ENCODE peak calls at places on chromosomes 12 and 14, in seven cellular contexts. V, E, M, W, L, S and I are unnamed samples. For H3K4me1, the result is how much of the 10 kb centered on the place peaks cover.

GRCh38 chr14:93669632-93670031 is 118.7 kb downstream of the PRIMA1 start:
- DNase-seq in V (no peak), E (no peak), M (no peak), W (no peak), L (no peak), S (no peak), I (no peak)

GRCh38 chr12:80186727-80187217 is 87.4 kb downstream of the OTOGL start:
- DNase-seq in V (peak), E (peak), M (peak), W (no peak), L (peak), S (peak), I (no peak)

GRCh38 chr14:68135566-68135965 is 316.0 kb downstream of the RAD51B start:
- DNase-seq in V (no peak), E (no peak), M (no peak), W (no peak), L (no peak), S (no peak), I (no peak)

GRCh38 chr12:52687527-52688385 is 7.5 kb upstream of the KRT1 start:
- DNase-seq in V (no peak), E (peak), M (no peak), W (no peak), L (peak), S (no peak), I (no peak)

GRCh38 chr12:182381-182883 is 31.5 kb downstream of the SLC6A12 start:
- DNase-seq in V (no peak), E (no peak), M (peak), W (peak), L (no peak), S (no peak), I (peak)

GRCh38 chr14:99246536-99247083 is 25.4 kb downstream of the BCL11B start:
- DNase-seq in V (no peak), E (peak), M (no peak), W (no peak), L (no peak), S (no peak), I (no peak)

GRCh38 chr12:8996682-8997405 is 7.5 kb downstream of the KLRG1 start:
- DNase-seq in V (peak), E (no peak), M (peak), W (no peak), L (no peak), S (no peak), I (no peak)

GRCh38 chr12:26787125-26787495 is 45.9 kb downstream of the ITPR2 start:
- DNase-seq in V (peak), E (no peak), M (peak), W (no peak), L (no peak), S (no peak), I (no peak)

GRCh38 chr12:116771651-116772050 is 33.5 kb downstream of the RNFT2 start:
- DNase-seq in V (no peak), E (no peak), M (no peak), W (no peak), L (no peak), S (no peak), I (no peak)

GRCh38 chr12:40227447-40227846 is 2.6 kb downstream of the LRRK2 start:
- DNase-seq in V (no peak), E (no peak), M (no peak), W (no peak), L (no peak), S (no peak), I (no peak)

GRCh38 chr12:44812062-44812461 is 64.1 kb downstream of the NELL2 start:
- DNase-seq in V (no peak), E (peak), M (no peak), W (no peak), L (peak), S (no peak), I (no peak)

GRCh38 chr14:103500148-103500990 is 22.3 kb downstream of the CKB start:
- DNase-seq in V (peak), E (peak), M (peak), W (peak), L (no peak), S (peak), I (peak)

GRCh38 chr12:108333898-108334699 is 5.0 kb downstream of the CMKLR1 start:
- DNase-seq in V (no peak), E (no peak), M (no peak), W (no peak), L (no peak), S (no peak), I (no peak)

GRCh38 chr12:94099191-94099983 is 49.0 kb upstream of the PLXNC1 start:
- DNase-seq in V (no peak), E (no peak), M (peak), W (no peak), L (no peak), S (no peak), I (no peak)

DNA sequence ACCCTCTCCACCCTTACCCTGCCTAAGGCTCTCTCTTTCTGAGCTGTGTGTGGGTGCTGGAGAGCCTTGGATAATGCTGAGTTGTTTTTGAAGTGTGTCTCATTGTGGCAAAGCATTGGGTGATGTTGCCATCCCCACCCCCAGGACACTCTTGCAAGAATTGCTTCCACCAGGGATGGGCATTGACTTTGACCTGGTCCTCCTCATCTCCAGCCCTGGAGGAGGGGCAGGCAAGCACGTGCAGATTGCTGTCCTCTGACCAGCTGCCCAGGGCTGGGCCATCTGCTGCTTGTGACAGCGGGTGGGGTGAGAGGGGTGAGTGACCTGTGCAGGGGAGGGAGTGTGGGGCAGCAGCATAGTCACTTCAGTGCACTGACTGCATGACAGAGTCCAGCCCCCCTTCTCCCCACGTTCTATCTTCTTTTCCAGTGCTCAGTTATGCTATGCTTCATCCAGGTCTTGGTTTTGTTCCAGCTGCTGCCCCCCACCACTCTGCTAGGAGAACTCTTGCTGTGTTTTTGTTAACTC is 26.2 kb downstream of the SUSD6 start:
- DNase-seq in V (peak), E (peak), M (no peak), W (peak), L (no peak), S (no peak), I (peak)
- H3K4me1 ChIP-seq in V (half or more), E (under half), M (under half), W (half or more), L (under half), S (under half), I (under half)

GRCh38 chr14:22841769-22842168 is 5.4 kb downstream of the MMP14 start:
- DNase-seq in V (no peak), E (no peak), M (no peak), W (no peak), L (no peak), S (no peak), I (no peak)
- H3K27ac ChIP-seq in V (no peak), E (peak), M (peak), W (no peak), L (no peak), S (peak), I (no peak)

DNA sequence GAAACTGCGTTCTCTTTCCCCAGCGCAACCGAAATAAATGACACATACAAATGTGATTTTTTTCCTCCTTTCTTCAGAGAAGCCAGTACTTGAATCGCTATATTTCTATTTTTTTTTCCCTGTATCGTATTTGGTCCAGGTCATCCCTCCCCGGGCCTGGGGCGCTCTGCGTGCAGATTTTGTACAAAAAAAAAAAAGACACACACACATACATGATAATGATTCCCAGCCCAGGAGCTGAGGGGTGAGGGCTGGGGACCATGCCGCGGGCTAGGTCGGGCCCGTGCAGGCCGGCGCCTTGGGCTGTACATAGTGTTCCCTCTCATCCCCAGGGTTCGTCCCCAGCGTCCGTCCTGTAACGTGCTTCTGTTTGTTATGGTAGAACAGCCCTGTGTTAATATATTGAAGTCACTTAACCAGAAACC is 3.0 kb downstream of the HOXC9 start:
- DNase-seq in V (no peak), E (no peak), M (no peak), W (no peak), L (no peak), S (no peak), I (no peak)
- H3K4me1 ChIP-seq in V (under half), E (under half), M (under half), W (under half), L (under half), S (under half), I (under half)

GRCh38 chr14:34046799-34047520 is 96.1 kb upstream of the EGLN3 start:
- DNase-seq in V (no peak), E (no peak), M (no peak), W (no peak), L (no peak), S (no peak), I (no peak)

GRCh38 chr14:34044373-34044637 is 93.4 kb upstream of the EGLN3 start:
- DNase-seq in V (no peak), E (no peak), M (no peak), W (no peak), L (no peak), S (no peak), I (no peak)

GRCh38 chr14:34043627-34044372 is 92.9 kb upstream of the EGLN3 start:
- DNase-seq in V (no peak), E (peak), M (no peak), W (no peak), L (peak), S (no peak), I (no peak)

GRCh38 chr14:34041220-34041619 is 90.3 kb upstream of the EGLN3 start:
- DNase-seq in V (no peak), E (no peak), M (no peak), W (no peak), L (no peak), S (no peak), I (no peak)

DNA sequence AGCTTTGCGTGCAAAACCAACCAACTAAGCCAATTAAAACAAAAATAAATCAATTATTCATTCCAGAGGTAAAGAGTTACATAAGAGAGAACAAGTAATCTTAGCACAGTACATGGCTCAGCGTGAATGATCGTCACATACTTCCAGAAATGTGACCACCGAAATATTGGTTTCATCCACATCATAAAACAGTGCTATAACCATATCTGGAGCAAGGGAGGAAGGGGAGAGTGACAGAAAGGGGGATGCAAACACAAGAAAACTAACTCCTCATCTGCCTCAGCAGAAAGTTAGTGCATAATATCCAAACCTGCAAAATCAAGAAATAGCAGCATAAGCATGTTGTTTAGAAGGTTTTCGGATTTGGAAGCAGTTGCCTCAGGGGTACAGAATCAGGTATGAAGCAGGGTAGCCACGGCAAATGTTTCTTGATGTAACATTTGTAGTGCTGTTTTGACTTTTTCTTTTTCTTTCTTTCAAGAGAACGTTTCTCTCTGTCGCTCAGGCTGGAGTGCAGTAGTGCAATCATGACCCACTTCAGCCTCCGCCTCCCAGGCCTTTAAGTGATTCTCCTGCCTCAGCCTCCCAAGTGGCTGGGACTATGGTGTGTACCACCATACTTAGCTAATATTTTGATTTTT is 93.9 kb upstream of the EGLN3 start:
- DNase-seq in V (no peak), E (no peak), M (no peak), W (no peak), L (no peak), S (no peak), I (no peak)
- H3K27ac ChIP-seq in V (no peak), E (no peak), M (no peak), W (no peak), L (no peak), S (no peak), I (no peak)